ENCODE peak calls at places on chromosomes 2 and 18, in five cellular contexts. P, N, R, Y and G are unnamed samples.

GRCh38 chr2:102788880-102789250 is 27.0 kb downstream of the TMEM182 start:
- DNase-seq in N (no peak), R (no peak), Y (no peak), P (peak), G (no peak)

GRCh38 chr2:138215958-138216357 is 251.7 kb downstream of the HNMT start:
- DNase-seq in N (no peak), P (no peak), R (no peak), Y (no peak), G (no peak)

GRCh38 chr2:73588177-73588576 is 54.0 kb downstream of the NAT8 start:
- DNase-seq in N (peak), R (no peak), Y (no peak), P (no peak), G (no peak)

GRCh38 chr18:47283476-47283875 is 32.0 kb upstream of the SKOR2 start:
- DNase-seq in Y (peak), P (no peak), N (peak), R (no peak), G (peak)

GRCh38 chr2:235570256-235570655 is 76.4 kb downstream of the AGAP1 start:
- DNase-seq in Y (peak), P (no peak), N (peak), R (no peak), G (no peak)

GRCh38 chr18:49082714-49083688 is 132.2 kb upstream of the SMAD7 start:
- DNase-seq in P (no peak), Y (no peak), N (no peak), R (no peak), G (no peak)

GRCh38 chr2:227376911-227377396 is 2.2 kb downstream of the TM4SF20 start:
- DNase-seq in P (no peak), R (no peak), N (peak), Y (peak), G (no peak)

GRCh38 chr2:168050377-168050776 is 197.0 kb downstream of the STK39 start:
- DNase-seq in N (no peak), Y (no peak), R (no peak), P (no peak), G (no peak)

GRCh38 chr2:1421731-1422130 is 8.5 kb downstream of the TPO start:
- DNase-seq in P (no peak), Y (no peak), N (no peak), R (no peak), G (no peak)

GRCh38 chr2:175414872-175415487 is 233.5 kb upstream of the ATP5MC3 start:
- DNase-seq in R (no peak), N (peak), P (peak), Y (peak), G (peak)

GRCh38 chr2:189037518-189037917 is 63.3 kb downstream of the COL3A1 start:
- DNase-seq in N (no peak), P (no peak), Y (peak), R (no peak), G (no peak)

GRCh38 chr2:52141076-52141475 is 1109.1 kb upstream of the NRXN1 start:
- DNase-seq in P (no peak), Y (peak), N (no peak), R (no peak), G (peak)

GRCh38 chr18:24009246-24009645 is 5.3 kb upstream of the TTC39C start:
- DNase-seq in N (no peak), P (no peak), Y (no peak), R (no peak), G (no peak)

GRCh38 chr18:50633992-50634391 is 74.1 kb downstream of the MAPK4 start:
- DNase-seq in Y (no peak), R (no peak), P (no peak), N (no peak), G (no peak)

GRCh38 chr18:3481696-3482210 is 31.8 kb downstream of the TGIF1 start:
- DNase-seq in P (no peak), N (peak), Y (no peak), R (no peak), G (no peak)

GRCh38 chr18:44733754-44734465 is 53.2 kb downstream of the SETBP1 start:
- DNase-seq in P (no peak), R (no peak), N (no peak), Y (no peak), G (peak)

GRCh38 chr18:44758821-44759624 is 78.3 kb downstream of the SETBP1 start:
- DNase-seq in P (no peak), R (no peak), Y (no peak), N (no peak), G (no peak)

GRCh38 chr2:146820672-146821071 is 1024.2 kb upstream of the ACVR2A start:
- DNase-seq in R (no peak), N (peak), Y (peak), P (no peak), G (peak)

GRCh38 chr2:176415156-176415870 is 146.1 kb downstream of the MTX2 start:
- DNase-seq in Y (no peak), N (no peak), R (no peak), P (no peak), G (no peak)

GRCh38 chr2:154655499-154655898 is 43.0 kb upstream of the KCNJ3 start:
- DNase-seq in R (no peak), N (no peak), P (no peak), Y (no peak), G (no peak)

GRCh38 chr2:207936380-207936779 is 88.9 kb downstream of the PLEKHM3 start:
- DNase-seq in N (no peak), R (no peak), P (no peak), Y (no peak), G (no peak)

GRCh38 chr2:207933396-207934045 is 91.8 kb downstream of the PLEKHM3 start:
- DNase-seq in R (no peak), P (no peak), Y (no peak), N (no peak), G (no peak)

GRCh38 chr2:207935991-207936370 is 89.3 kb downstream of the PLEKHM3 start:
- DNase-seq in P (no peak), R (no peak), Y (no peak), N (no peak), G (no peak)

GRCh38 chr2:207935121-207935990 is 90.0 kb downstream of the PLEKHM3 start:
- DNase-seq in P (no peak), N (no peak), Y (no peak), R (no peak), G (no peak)

DNA sequence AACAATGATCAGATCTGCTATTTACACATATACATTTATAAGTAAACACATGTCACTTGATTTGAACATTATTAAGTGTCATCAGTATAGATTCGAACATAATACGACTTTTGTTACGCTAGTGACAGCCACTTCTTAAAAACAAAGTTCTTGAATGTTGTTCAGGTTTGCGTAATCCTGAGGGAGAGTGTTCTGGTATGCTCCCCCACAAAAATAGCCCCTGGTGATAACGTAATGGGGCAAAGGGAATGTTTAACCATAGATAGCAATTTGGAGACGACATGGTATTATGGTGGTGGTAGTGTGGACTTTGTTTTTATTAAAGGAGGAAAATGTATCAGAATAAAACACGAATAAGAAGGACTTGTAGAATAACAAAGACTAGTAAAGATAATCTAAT is 90.6 kb downstream of the PLEKHM3 start:
- DNase-seq in Y (no peak), N (no peak), R (no peak), P (no peak), G (no peak)
- H3K27ac ChIP-seq in Y (no peak), N (no peak), R (no peak), P (peak), G (no peak)

GRCh38 chr2:219537657-219538487 is 5.7 kb downstream of the CHPF start:
- DNase-seq in N (peak), Y (no peak), R (no peak), P (no peak), G (no peak)
- H3K27ac ChIP-seq in N (peak), Y (no peak), R (no peak), P (no peak), G (no peak)

GRCh38 chr18:63206433-63207153 is 113.0 kb downstream of the BCL2 start:
- DNase-seq in P (no peak), R (no peak), N (no peak), Y (no peak), G (no peak)

GRCh38 chr18:63207825-63208224 is 111.7 kb downstream of the BCL2 start:
- DNase-seq in P (no peak), Y (no peak), N (no peak), R (no peak), G (no peak)

GRCh38 chr18:63210531-63210930 is 109.0 kb downstream of the BCL2 start:
- DNase-seq in Y (no peak), P (no peak), N (no peak), R (no peak), G (no peak)

GRCh38 chr18:63207154-63207790 is 112.3 kb downstream of the BCL2 start:
- DNase-seq in Y (no peak), P (no peak), N (no peak), R (no peak), G (no peak)

GRCh38 chr18:63208676-63209075 is 110.9 kb downstream of the BCL2 start:
- DNase-seq in N (no peak), P (no peak), R (no peak), Y (no peak), G (no peak)
- H3K27ac ChIP-seq in N (no peak), P (no peak), R (peak), Y (no peak), G (no peak)

GRCh38 chr2:8501061-8501460 is 180.8 kb upstream of the ID2 start:
- DNase-seq in R (no peak), Y (no peak), N (no peak), P (no peak), G (no peak)

GRCh38 chr2:8502316-8502715 is 179.5 kb upstream of the ID2 start:
- DNase-seq in Y (no peak), N (no peak), R (no peak), P (no peak), G (no peak)

GRCh38 chr2:8496079-8496478 is 185.8 kb upstream of the ID2 start:
- DNase-seq in R (no peak), N (no peak), P (no peak), Y (no peak), G (no peak)

GRCh38 chr2:8496617-8497016 is 185.2 kb upstream of the ID2 start:
- DNase-seq in N (no peak), P (no peak), R (no peak), Y (no peak), G (no peak)

GRCh38 chr2:8500124-8501054 is 181.5 kb upstream of the ID2 start:
- DNase-seq in Y (no peak), N (no peak), R (no peak), P (no peak), G (no peak)
- H3K27ac ChIP-seq in Y (no peak), N (no peak), R (no peak), P (no peak), G (no peak)

GRCh38 chr2:85583667-85584353 is 421 bp upstream of the VAMP5 start:
- DNase-seq in P (no peak), Y (no peak), N (no peak), R (peak), G (no peak)
- H3K27ac ChIP-seq in P (peak), Y (peak), N (no peak), R (peak), G (no peak)

GRCh38 chr18:35696307-35696706 is 114.8 kb downstream of the GALNT1 start:
- DNase-seq in R (no peak), P (no peak), N (peak), Y (no peak), G (no peak)

GRCh38 chr18:35694803-35695202 is 113.3 kb downstream of the GALNT1 start:
- DNase-seq in N (no peak), P (no peak), R (no peak), Y (no peak), G (no peak)

GRCh38 chr18:35695384-35695783 is 113.8 kb downstream of the GALNT1 start:
- DNase-seq in R (no peak), P (no peak), Y (no peak), N (no peak), G (no peak)

GRCh38 chr18:35693829-35694228 is 112.3 kb downstream of the GALNT1 start:
- DNase-seq in P (no peak), N (no peak), R (no peak), Y (no peak), G (no peak)

DNA sequence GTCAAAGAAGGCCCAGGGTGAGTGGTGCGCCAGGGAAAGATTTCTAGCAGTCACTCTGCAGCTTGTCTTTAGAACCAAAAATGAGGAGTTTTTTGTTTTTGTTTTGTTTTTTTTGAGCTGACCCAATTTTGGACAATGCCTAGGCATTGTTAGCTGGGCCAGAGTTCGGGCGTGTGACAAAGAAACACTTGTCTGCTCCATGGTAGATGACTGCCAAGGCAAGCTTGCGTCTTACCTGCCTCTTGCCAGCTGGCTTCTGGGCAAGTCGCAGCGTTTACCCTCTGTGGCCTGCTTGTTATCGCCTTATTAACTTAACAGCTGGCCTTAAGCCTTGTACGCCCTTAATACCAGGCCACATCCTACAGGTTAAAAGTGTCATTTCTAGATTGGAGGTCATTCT is 114.3 kb downstream of the GALNT1 start:
- DNase-seq in Y (no peak), R (no peak), P (peak), N (no peak), G (no peak)
- H3K27ac ChIP-seq in Y (no peak), R (no peak), P (peak), N (no peak), G (no peak)

GRCh38 chr2:195318440-195319111 is 338.4 kb upstream of the SLC39A10 start:
- DNase-seq in R (peak), P (no peak), N (peak), Y (peak), G (peak)

GRCh38 chr2:195320416-195320973 is 336.5 kb upstream of the SLC39A10 start:
- DNase-seq in R (no peak), Y (peak), N (no peak), P (no peak), G (no peak)

GRCh38 chr2:195319112-195319460 is 337.9 kb upstream of the SLC39A10 start:
- DNase-seq in R (no peak), N (peak), P (no peak), Y (peak), G (peak)

GRCh38 chr2:195317533-195317932 is 339.5 kb upstream of the SLC39A10 start:
- DNase-seq in P (no peak), Y (no peak), R (no peak), N (no peak), G (no peak)

DNA sequence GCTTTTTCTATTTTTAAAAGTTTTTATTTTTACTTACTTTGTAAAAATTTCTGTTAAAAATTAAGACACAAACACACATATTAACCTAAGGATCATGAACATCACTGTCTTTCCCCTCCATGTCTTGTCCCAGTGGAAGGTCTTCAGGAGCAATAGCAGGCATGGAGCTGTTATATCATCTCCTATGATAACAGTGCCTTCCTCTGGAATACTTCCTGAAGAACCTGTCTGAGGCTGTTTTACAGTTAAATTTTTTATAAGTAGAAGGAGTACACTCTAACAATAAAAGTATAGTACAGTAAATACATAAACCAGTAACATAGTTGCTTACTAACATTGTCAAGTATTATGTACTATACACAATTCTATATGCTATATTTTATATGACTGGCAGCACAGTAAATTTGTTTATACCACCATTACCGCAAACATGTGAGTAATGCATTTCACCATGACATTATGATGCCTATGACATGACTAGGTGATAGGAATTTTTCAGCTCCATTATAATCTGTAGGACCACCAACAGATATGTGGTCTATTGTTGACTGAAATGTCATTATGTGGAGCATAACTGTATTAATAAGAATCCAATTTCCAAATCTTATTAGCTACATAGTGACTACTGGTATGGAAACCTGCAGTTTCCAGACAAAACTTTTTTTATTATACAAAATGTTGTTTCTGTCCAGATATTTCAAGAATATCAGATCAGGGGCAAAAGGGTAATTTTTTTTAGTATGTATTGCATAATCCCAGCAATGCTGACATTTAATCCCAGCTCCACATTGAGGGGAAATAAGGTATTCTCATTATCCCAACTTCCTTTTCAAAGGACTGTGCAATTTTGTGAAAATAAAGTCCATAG is 337.2 kb upstream of the SLC39A10 start:
- DNase-seq in N (peak), P (no peak), R (no peak), Y (peak), G (no peak)
- H3K27ac ChIP-seq in N (peak), P (no peak), R (no peak), Y (no peak), G (no peak)